ENCODE peak calls at places on chromosomes 7 and 10, in seven cellular contexts. Y is HuH-7; C is natural killer cell treated with Interleukin-12 subunit alpha and Interleukin-12 subunit beta and Interleukin-15 and Interleukin-18, amount 100 ng/mL, for 72 hours; Z is HT1080; L is lower leg skin; K is colonic mucosa; U is activated T-cell treated with anti-CD3 and anti-CD28 coated beads for 1 hour. J is an unnamed sample.

GRCh38 chr7:55565693-55566092 is 6.6 kb downstream of the VOPP1 start:
- DNase-seq in Z (peak; percentile 38), K (no peak), Y (no peak), U (no peak), C (no peak), L (peak; percentile 58), J (no peak)

GRCh38 chr7:104196161-104196560 is 11.7 kb downstream of the ORC5 start:
- DNase-seq in C (no peak), U (no peak), Y (no peak), Z (peak; percentile 62), L (no peak), K (no peak), J (no peak)

GRCh38 chr7:36440880-36441279 is 51.2 kb downstream of the ANLN start:
- DNase-seq in Z (peak; percentile 6), Y (no peak), U (no peak), L (no peak), C (no peak), K (no peak), J (no peak)

GRCh38 chr7:22597845-22598244 is 97.9 kb upstream of the STEAP1B start:
- DNase-seq in U (no peak), L (no peak), Z (peak; percentile 24), K (no peak), Y (no peak), C (no peak), J (no peak)

GRCh38 chr10:52573347-52573746 is 199.2 kb downstream of the MBL2 start:
- DNase-seq in K (no peak), C (no peak), Z (no peak), U (no peak), Y (no peak), L (no peak), J (no peak)

GRCh38 chr7:149569025-149569725 is 71.6 kb upstream of the ZNF746 start:
- DNase-seq in Y (no peak), K (no peak), C (no peak), L (no peak), Z (peak; percentile 84), U (no peak), J (no peak)

GRCh38 chr7:155002411-155003214 is at the start of gene PAXIP1:
- DNase-seq in U (peak; percentile 17), Z (no peak), K (no peak), L (no peak), C (peak; percentile 74), Y (peak; percentile 63), J (no peak)

GRCh38 chr7:54811925-54812264 is 52.9 kb upstream of the SEC61G start:
- DNase-seq in L (no peak), K (no peak), U (no peak), Y (no peak), Z (no peak), C (no peak), J (no peak)

GRCh38 chr10:51342381-51342780 is 268.1 kb downstream of the PRKG1 start:
- DNase-seq in Y (no peak), K (no peak), U (no peak), C (no peak), L (no peak), Z (no peak), J (no peak)

GRCh38 chr7:46133741-46134140 is 212.7 kb upstream of the IGFBP3 start:
- DNase-seq in C (no peak), Y (no peak), U (no peak), Z (no peak), L (no peak), K (no peak), J (no peak)

J was measured in ureter.